ENCODE peak calls at places on chromosomes 2 and 18, in four cellular contexts. G is left ventricle myocardium inferior, B is ascending aorta, W is dorsolateral prefrontal cortex. Y is an unnamed sample.
A peak's percentile ranks its signal among the peaks of the same experiment; 100 is the strongest.

GRCh38 chr18:11859282-11859797 is 8.1 kb downstream of the CHMP1B start:
- DNase-seq in G (no peak), B (no peak), W (no peak), Y (no peak)

GRCh38 chr18:13658444-13659204 is 67.7 kb downstream of the FAM210A start:
- DNase-seq in G (no peak), B (no peak), W (no peak), Y (no peak)

GRCh38 chr2:238237441-238237840 is 2.4 kb downstream of the HES6 start:
- DNase-seq in G (no peak), B (no peak), W (peak; percentile 27), Y (no peak)

GRCh38 chr18:47926101-47926850 is 4.2 kb downstream of the SMAD2 start:
- DNase-seq in G (no peak), B (no peak), W (no peak), Y (no peak)

GRCh38 chr18:49814147-49814499 is 790 bp upstream of the ACAA2 start:
- DNase-seq in G (peak; percentile 55), B (peak; percentile 89), W (no peak), Y (no peak)

GRCh38 chr2:192888090-192888489 is 693.4 kb upstream of the TMEFF2 start:
- DNase-seq in G (no peak), B (no peak), W (no peak), Y (no peak)

GRCh38 chr2:108853421-108853820 is 66.8 kb downstream of the CCDC138 start:
- DNase-seq in G (no peak), B (no peak), W (no peak), Y (no peak)

GRCh38 chr2:241000831-241001321 is 2.5 kb downstream of the SNED1 start:
- DNase-seq in G (peak; percentile 10), B (peak; percentile 47), W (no peak), Y (no peak)

GRCh38 chr18:4842287-4842686 is 354.8 kb downstream of the AKAIN1 start:
- DNase-seq in G (no peak), B (no peak), W (no peak), Y (no peak)

GRCh38 chr18:46497129-46497528 is 159.9 kb downstream of the LOXHD1 start:
- DNase-seq in G (peak; percentile 27), B (no peak), W (no peak), Y (no peak)

GRCh38 chr2:157427922-157428303 is 16.0 kb downstream of the CYTIP start:
- DNase-seq in G (no peak), B (no peak), W (no peak), Y (no peak)

GRCh38 chr18:51226068-51226467 is 28.6 kb upstream of the MEX3C start:
- DNase-seq in G (no peak), B (no peak), W (no peak), Y (no peak)

GRCh38 chr2:75494137-75494769 is 66.5 kb downstream of the EVA1A start:
- DNase-seq in G (no peak), B (no peak), W (no peak), Y (no peak)

DNA sequence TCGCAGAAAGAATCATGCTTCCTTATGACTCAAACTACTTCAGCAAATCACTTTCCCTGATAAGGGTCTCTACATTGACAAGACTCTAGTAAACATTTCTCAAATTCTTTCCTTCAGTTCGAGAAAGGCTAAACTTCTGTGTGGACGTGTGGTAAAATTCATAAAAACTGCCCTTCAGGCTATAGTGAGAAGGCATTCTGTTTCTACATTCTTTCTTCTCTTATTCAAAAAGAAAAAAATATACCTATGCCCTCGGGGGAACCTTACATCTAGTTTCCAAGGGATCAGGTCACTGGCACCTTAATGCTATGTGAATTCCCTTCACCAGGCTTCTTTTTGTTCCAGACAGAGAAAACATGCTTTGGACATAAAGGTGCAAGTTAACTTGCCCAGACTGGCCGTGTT is 4.9 kb downstream of the VIT start:
- DNase-seq in G (no peak), B (no peak), W (no peak), Y (no peak)
- TF ChIP-seq CTCF in G (no peak), B (no peak), W (no peak), Y (no peak)

GRCh38 chr18:2981212-2981728 is 31.7 kb downstream of the LPIN2 start:
- DNase-seq in G (no peak), B (no peak), W (no peak), Y (no peak)
- H3K4me3 ChIP-seq in G (no peak overlapping the region), B (peak overlapping the region; percentile 6), W (no peak overlapping the region), Y (peak overlapping the region; percentile 15)

DNA sequence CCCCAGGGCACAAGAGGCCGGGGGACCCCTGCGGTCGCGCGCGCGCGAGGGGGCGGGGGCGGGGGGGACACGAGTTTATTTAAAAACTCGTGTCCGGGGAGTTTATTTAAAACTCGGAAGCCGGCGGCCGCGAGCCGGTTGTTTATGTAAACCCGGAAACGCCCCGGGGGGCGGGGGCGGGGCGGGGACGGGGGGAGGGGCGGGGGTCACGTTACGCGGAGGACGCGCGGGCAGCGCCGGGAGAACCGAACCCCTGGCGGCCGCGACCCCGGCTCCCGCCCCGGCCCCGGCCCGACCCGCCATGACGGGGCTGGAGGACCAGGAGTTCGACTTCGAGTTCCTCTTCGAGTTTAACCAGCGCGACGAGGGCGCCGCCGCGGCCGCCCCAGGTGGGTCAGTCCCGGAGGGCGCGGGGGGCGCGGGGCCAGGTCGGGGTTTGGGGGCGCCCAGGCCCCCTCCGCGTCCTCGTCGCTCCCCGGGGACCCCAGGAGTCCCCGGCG is 4.4 kb downstream of the NFATC1 start:
- DNase-seq in G (peak; percentile 78), B (peak; percentile 84), W (peak; percentile 38), Y (no peak)
- H3K27me3 ChIP-seq in G (no peaks in the 10 kb centered on the region), B (no peaks in the 10 kb centered on the region), W (peaks cover 35% of the 10 kb centered on the region), Y (no peaks in the 10 kb centered on the region)

GRCh38 chr2:149715894-149716293 is 128.3 kb upstream of the MMADHC start:
- DNase-seq in G (no peak), B (no peak), W (no peak), Y (no peak)
- TF ChIP-seq CTCF in G (no peak), B (no peak), W (no peak), Y (no peak)

Y was measured in GM06990.